ENCODE peak calls at places on chromosomes 6 and 20, in seven cellular contexts. One of them, this sample, is unnamed.

GRCh38 chr6:125511809-125512341 is 210.1 kb upstream of the HDDC2 start:
- DNase-seq in cardiac fibroblast: peak
- DNase-seq in brain microvascular endothelial cell: peak
- DNase-seq in SK-N-MC: no peak
- DNase-seq in A549: no peak
- DNase-seq in thyroid gland: no peak
- DNase-seq in lower leg skin: no peak
- DNase-seq in this sample: peak

GRCh38 chr6:1611572-1612385 is 2.1 kb downstream of the FOXC1 start:
- DNase-seq in cardiac fibroblast: no peak
- DNase-seq in brain microvascular endothelial cell: no peak
- DNase-seq in SK-N-MC: no peak
- DNase-seq in A549: no peak
- DNase-seq in thyroid gland: no peak
- DNase-seq in lower leg skin: peak
- DNase-seq in this sample: peak

GRCh38 chr6:14819001-14819400 is 426.9 kb upstream of the JARID2 start:
- DNase-seq in cardiac fibroblast: no peak
- DNase-seq in brain microvascular endothelial cell: no peak
- DNase-seq in SK-N-MC: no peak
- DNase-seq in A549: no peak
- DNase-seq in thyroid gland: no peak
- DNase-seq in lower leg skin: peak
- DNase-seq in this sample: no peak

GRCh38 chr6:152401978-152402377 is 235.2 kb downstream of the SYNE1 start:
- DNase-seq in cardiac fibroblast: peak
- DNase-seq in brain microvascular endothelial cell: no peak
- DNase-seq in SK-N-MC: no peak
- DNase-seq in A549: peak
- DNase-seq in thyroid gland: no peak
- DNase-seq in lower leg skin: no peak
- DNase-seq in this sample: no peak

GRCh38 chr6:157020398-157021266 is 243.5 kb downstream of the ARID1B start:
- DNase-seq in cardiac fibroblast: peak
- DNase-seq in brain microvascular endothelial cell: peak
- DNase-seq in SK-N-MC: no peak
- DNase-seq in A549: peak
- DNase-seq in thyroid gland: peak
- DNase-seq in lower leg skin: peak
- DNase-seq in this sample: peak

GRCh38 chr6:150331344-150331743 is 37.5 kb upstream of the IYD start:
- DNase-seq in cardiac fibroblast: no peak
- DNase-seq in brain microvascular endothelial cell: no peak
- DNase-seq in SK-N-MC: no peak
- DNase-seq in A549: no peak
- DNase-seq in thyroid gland: no peak
- DNase-seq in lower leg skin: no peak
- DNase-seq in this sample: no peak

GRCh38 chr20:60372822-60373221 is 414.6 kb downstream of the CDH26 start:
- DNase-seq in cardiac fibroblast: no peak
- DNase-seq in brain microvascular endothelial cell: no peak
- DNase-seq in SK-N-MC: no peak
- DNase-seq in A549: no peak
- DNase-seq in thyroid gland: no peak
- DNase-seq in lower leg skin: no peak
- DNase-seq in this sample: no peak

GRCh38 chr6:157220485-157220884 is 102.8 kb downstream of the TMEM242 start:
- DNase-seq in cardiac fibroblast: no peak
- DNase-seq in brain microvascular endothelial cell: no peak
- DNase-seq in SK-N-MC: no peak
- DNase-seq in A549: no peak
- DNase-seq in thyroid gland: no peak
- DNase-seq in lower leg skin: peak
- DNase-seq in this sample: no peak

GRCh38 chr6:40251609-40252008 is 317.3 kb upstream of the MOCS1 start:
- DNase-seq in cardiac fibroblast: no peak
- DNase-seq in brain microvascular endothelial cell: no peak
- DNase-seq in SK-N-MC: peak
- DNase-seq in A549: no peak
- DNase-seq in thyroid gland: peak
- DNase-seq in lower leg skin: peak
- DNase-seq in this sample: no peak

GRCh38 chr6:52574709-52575489 is 2.0 kb downstream of the TRAM2 start:
- DNase-seq in cardiac fibroblast: peak
- DNase-seq in brain microvascular endothelial cell: peak
- DNase-seq in SK-N-MC: no peak
- DNase-seq in A549: no peak
- DNase-seq in thyroid gland: no peak
- DNase-seq in lower leg skin: peak
- DNase-seq in this sample: peak

GRCh38 chr6:17580518-17581048 is 19.5 kb upstream of the FAM8A1 start:
- DNase-seq in cardiac fibroblast: peak
- DNase-seq in brain microvascular endothelial cell: peak
- DNase-seq in SK-N-MC: no peak
- DNase-seq in A549: no peak
- DNase-seq in thyroid gland: peak
- DNase-seq in lower leg skin: no peak
- DNase-seq in this sample: peak

GRCh38 chr6:112956696-112957525 is 609.8 kb downstream of the RFPL4B start:
- DNase-seq in cardiac fibroblast: peak
- DNase-seq in brain microvascular endothelial cell: peak
- DNase-seq in SK-N-MC: no peak
- DNase-seq in A549: no peak
- DNase-seq in thyroid gland: no peak
- DNase-seq in lower leg skin: no peak
- DNase-seq in this sample: peak

GRCh38 chr6:87049779-87050178 is 45.1 kb downstream of the CGA start:
- DNase-seq in cardiac fibroblast: no peak
- DNase-seq in brain microvascular endothelial cell: no peak
- DNase-seq in SK-N-MC: no peak
- DNase-seq in A549: no peak
- DNase-seq in thyroid gland: no peak
- DNase-seq in lower leg skin: no peak
- DNase-seq in this sample: no peak

GRCh38 chr6:38114976-38115632 is 295.6 kb downstream of the ZFAND3 start:
- DNase-seq in cardiac fibroblast: no peak
- DNase-seq in brain microvascular endothelial cell: no peak
- DNase-seq in SK-N-MC: no peak
- DNase-seq in A549: no peak
- DNase-seq in thyroid gland: no peak
- DNase-seq in lower leg skin: no peak
- DNase-seq in this sample: no peak

GRCh38 chr20:39855799-39856198 is 833.2 kb downstream of the MAFB start:
- DNase-seq in cardiac fibroblast: no peak
- DNase-seq in brain microvascular endothelial cell: peak
- DNase-seq in SK-N-MC: no peak
- DNase-seq in A549: no peak
- DNase-seq in thyroid gland: no peak
- DNase-seq in lower leg skin: no peak
- DNase-seq in this sample: no peak

GRCh38 chr20:39851459-39851858 is 837.6 kb downstream of the MAFB start:
- DNase-seq in cardiac fibroblast: no peak
- DNase-seq in brain microvascular endothelial cell: peak
- DNase-seq in SK-N-MC: no peak
- DNase-seq in A549: no peak
- DNase-seq in thyroid gland: no peak
- DNase-seq in lower leg skin: no peak
- DNase-seq in this sample: peak

GRCh38 chr20:39855056-39855455 is 834.0 kb downstream of the MAFB start:
- DNase-seq in cardiac fibroblast: no peak
- DNase-seq in brain microvascular endothelial cell: no peak
- DNase-seq in SK-N-MC: no peak
- DNase-seq in A549: no peak
- DNase-seq in thyroid gland: no peak
- DNase-seq in lower leg skin: no peak
- DNase-seq in this sample: no peak

GRCh38 chr20:39853050-39853449 is 836.0 kb downstream of the MAFB start:
- DNase-seq in cardiac fibroblast: no peak
- DNase-seq in brain microvascular endothelial cell: no peak
- DNase-seq in SK-N-MC: no peak
- DNase-seq in A549: no peak
- DNase-seq in thyroid gland: no peak
- DNase-seq in lower leg skin: no peak
- DNase-seq in this sample: no peak

GRCh38 chr20:39853664-39854063 is 835.4 kb downstream of the MAFB start:
- DNase-seq in cardiac fibroblast: peak
- DNase-seq in brain microvascular endothelial cell: peak
- DNase-seq in SK-N-MC: no peak
- DNase-seq in A549: no peak
- DNase-seq in thyroid gland: no peak
- DNase-seq in lower leg skin: no peak
- DNase-seq in this sample: peak
- H3K4me3 ChIP-seq in cardiac fibroblast: no peak
- H3K4me3 ChIP-seq in brain microvascular endothelial cell: no peak
- H3K4me3 ChIP-seq in SK-N-MC: no peak
- H3K4me3 ChIP-seq in A549: no peak
- H3K4me3 ChIP-seq in thyroid gland: no peak
- H3K4me3 ChIP-seq in lower leg skin: no peak
- H3K4me3 ChIP-seq in this sample: no peak

GRCh38 chr6:75794954-75795739 is 46.1 kb downstream of the MYO6 start:
- DNase-seq in cardiac fibroblast: no peak
- DNase-seq in brain microvascular endothelial cell: no peak
- DNase-seq in SK-N-MC: peak
- DNase-seq in A549: no peak
- DNase-seq in thyroid gland: no peak
- DNase-seq in lower leg skin: no peak
- DNase-seq in this sample: peak

GRCh38 chr6:75794351-75794846 is 45.4 kb downstream of the MYO6 start:
- DNase-seq in cardiac fibroblast: no peak
- DNase-seq in brain microvascular endothelial cell: no peak
- DNase-seq in SK-N-MC: no peak
- DNase-seq in A549: no peak
- DNase-seq in thyroid gland: no peak
- DNase-seq in lower leg skin: no peak
- DNase-seq in this sample: no peak

GRCh38 chr6:75788894-75789293 is 39.9 kb downstream of the MYO6 start:
- DNase-seq in cardiac fibroblast: no peak
- DNase-seq in brain microvascular endothelial cell: no peak
- DNase-seq in SK-N-MC: no peak
- DNase-seq in A549: no peak
- DNase-seq in thyroid gland: no peak
- DNase-seq in lower leg skin: no peak
- DNase-seq in this sample: no peak

GRCh38 chr6:75796723-75797122 is 47.7 kb downstream of the MYO6 start:
- DNase-seq in cardiac fibroblast: no peak
- DNase-seq in brain microvascular endothelial cell: no peak
- DNase-seq in SK-N-MC: no peak
- DNase-seq in A549: no peak
- DNase-seq in thyroid gland: no peak
- DNase-seq in lower leg skin: no peak
- DNase-seq in this sample: no peak

GRCh38 chr6:75791881-75792280 is 42.8 kb downstream of the MYO6 start:
- DNase-seq in cardiac fibroblast: peak
- DNase-seq in brain microvascular endothelial cell: peak
- DNase-seq in SK-N-MC: no peak
- DNase-seq in A549: no peak
- DNase-seq in thyroid gland: no peak
- DNase-seq in lower leg skin: no peak
- DNase-seq in this sample: peak
- H3K4me3 ChIP-seq in cardiac fibroblast: no peak
- H3K4me3 ChIP-seq in brain microvascular endothelial cell: no peak
- H3K4me3 ChIP-seq in SK-N-MC: no peak
- H3K4me3 ChIP-seq in A549: no peak
- H3K4me3 ChIP-seq in thyroid gland: no peak
- H3K4me3 ChIP-seq in lower leg skin: no peak
- H3K4me3 ChIP-seq in this sample: no peak

DNA sequence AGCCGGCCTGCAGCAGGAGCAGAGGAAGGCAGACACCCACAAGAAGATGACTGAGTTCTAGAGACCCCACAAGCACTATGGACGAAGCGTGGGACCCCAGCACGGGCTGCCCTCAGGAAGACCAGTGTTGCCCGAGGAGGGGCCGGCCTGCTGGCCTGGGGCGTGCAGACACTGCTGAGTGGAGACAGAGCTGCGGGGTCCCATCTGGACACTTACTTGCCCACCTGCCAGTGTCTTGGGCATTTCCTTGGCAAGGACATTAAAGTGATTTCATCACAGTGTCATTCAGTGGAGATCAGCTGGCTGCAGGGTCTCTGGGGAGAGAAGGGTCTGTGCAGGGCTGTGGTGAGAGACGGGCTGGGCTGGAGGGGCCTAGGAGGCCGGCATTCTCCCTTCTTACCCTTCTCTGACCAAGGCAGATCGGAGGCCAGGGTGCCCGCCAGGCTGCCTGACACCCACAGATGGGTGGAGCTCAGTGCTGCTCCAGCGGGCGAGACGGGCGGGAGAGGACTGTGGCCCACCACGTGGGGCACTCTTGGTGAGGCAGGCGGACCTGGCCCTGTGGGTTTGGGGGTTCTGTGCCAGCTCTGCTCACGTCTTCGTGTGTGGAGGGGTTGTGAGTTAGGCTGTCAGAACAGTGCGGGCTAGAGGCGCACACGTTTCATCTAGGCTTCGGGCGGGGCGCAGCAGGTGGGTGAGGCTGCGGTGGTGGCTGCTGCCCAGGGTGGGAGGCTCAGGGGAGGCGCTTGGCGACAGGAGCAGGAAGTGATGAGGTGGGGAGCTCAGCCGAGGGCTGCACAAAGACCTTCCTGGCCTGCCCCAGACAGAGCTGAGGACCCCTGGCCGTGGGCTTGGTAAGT is at the start of gene LIME1:
- DNase-seq in cardiac fibroblast: no peak
- DNase-seq in brain microvascular endothelial cell: no peak
- DNase-seq in SK-N-MC: no peak
- DNase-seq in A549: no peak
- DNase-seq in thyroid gland: no peak
- DNase-seq in lower leg skin: peak
- DNase-seq in this sample: no peak
- H3K4me3 ChIP-seq in cardiac fibroblast: no peak
- H3K4me3 ChIP-seq in brain microvascular endothelial cell: no peak
- H3K4me3 ChIP-seq in SK-N-MC: no peak
- H3K4me3 ChIP-seq in A549: no peak
- H3K4me3 ChIP-seq in thyroid gland: no peak
- H3K4me3 ChIP-seq in lower leg skin: no peak
- H3K4me3 ChIP-seq in this sample: no peak

GRCh38 chr20:20368414-20369352 is 779 bp downstream of the INSM1 start:
- DNase-seq in cardiac fibroblast: no peak
- DNase-seq in brain microvascular endothelial cell: no peak
- DNase-seq in SK-N-MC: no peak
- DNase-seq in A549: no peak
- DNase-seq in thyroid gland: no peak
- DNase-seq in lower leg skin: no peak
- DNase-seq in this sample: no peak
- H3K4me3 ChIP-seq in cardiac fibroblast: no peak
- H3K4me3 ChIP-seq in brain microvascular endothelial cell: no peak
- H3K4me3 ChIP-seq in SK-N-MC: peak
- H3K4me3 ChIP-seq in A549: peak
- H3K4me3 ChIP-seq in thyroid gland: no peak
- H3K4me3 ChIP-seq in lower leg skin: peak
- H3K4me3 ChIP-seq in this sample: no peak